ENCODE peak calls at places on chromosomes 6 and 20, in four cellular contexts. One of them, this sample, is unnamed.

GRCh38 chr6:105005446-105005845 is 48.5 kb downstream of the LIN28B start:
- DNase-seq in BE2C: no peak
- DNase-seq in vagina: no peak
- DNase-seq in psoas muscle: no peak
- DNase-seq in this sample: no peak

GRCh38 chr6:38495922-38496635 is 143.7 kb downstream of the BTBD9 start:
- DNase-seq in BE2C: no peak
- DNase-seq in vagina: no peak
- DNase-seq in psoas muscle: no peak
- DNase-seq in this sample: no peak

GRCh38 chr20:38588303-38588702 is 7.3 kb downstream of the ADIG start:
- DNase-seq in BE2C: no peak
- DNase-seq in vagina: no peak
- DNase-seq in psoas muscle: no peak
- DNase-seq in this sample: no peak

GRCh38 chr6:66897576-66897975 is 1190.5 kb upstream of the EYS start:
- DNase-seq in BE2C: peak; percentile 23
- DNase-seq in vagina: no peak
- DNase-seq in psoas muscle: no peak
- DNase-seq in this sample: no peak

GRCh38 chr6:151627689-151628444 is 134.1 kb downstream of the CCDC170 start:
- DNase-seq in BE2C: no peak
- DNase-seq in vagina: no peak
- DNase-seq in psoas muscle: no peak
- DNase-seq in this sample: no peak

GRCh38 chr6:113695506-113695905 is 161.6 kb upstream of the MARCKS start:
- DNase-seq in BE2C: no peak
- DNase-seq in vagina: no peak
- DNase-seq in psoas muscle: no peak
- DNase-seq in this sample: no peak

GRCh38 chr6:139416146-139416545 is 41.7 kb upstream of the CITED2 start:
- DNase-seq in BE2C: no peak
- DNase-seq in vagina: no peak
- DNase-seq in psoas muscle: no peak
- DNase-seq in this sample: no peak

GRCh38 chr20:41172296-41173140 is 35.2 kb downstream of the PLCG1 start:
- DNase-seq in BE2C: no peak
- DNase-seq in vagina: peak; percentile 91
- DNase-seq in psoas muscle: peak; percentile 59
- DNase-seq in this sample: peak; percentile 69

GRCh38 chr6:54217018-54217417 is 91.2 kb upstream of the TINAG start:
- DNase-seq in BE2C: no peak
- DNase-seq in vagina: no peak
- DNase-seq in psoas muscle: no peak
- DNase-seq in this sample: no peak

GRCh38 chr20:45489083-45489531 is 19.6 kb downstream of the WFDC2 start:
- DNase-seq in BE2C: no peak
- DNase-seq in vagina: no peak
- DNase-seq in psoas muscle: no peak
- DNase-seq in this sample: no peak

GRCh38 chr6:91633374-91634184 is 1046.7 kb upstream of the MAP3K7 start:
- DNase-seq in BE2C: peak; percentile 22
- DNase-seq in vagina: no peak
- DNase-seq in psoas muscle: no peak
- DNase-seq in this sample: no peak

GRCh38 chr6:5091646-5092045 is 6.5 kb downstream of the PPP1R3G start:
- DNase-seq in BE2C: no peak
- DNase-seq in vagina: no peak
- DNase-seq in psoas muscle: no peak
- DNase-seq in this sample: no peak

GRCh38 chr20:36353740-36354139 is 47.6 kb downstream of the DLGAP4 start:
- DNase-seq in BE2C: no peak
- DNase-seq in vagina: no peak
- DNase-seq in psoas muscle: no peak
- DNase-seq in this sample: no peak

GRCh38 chr6:123908813-123909212 is 105.1 kb downstream of the NKAIN2 start:
- DNase-seq in BE2C: no peak
- DNase-seq in vagina: no peak
- DNase-seq in psoas muscle: no peak
- DNase-seq in this sample: no peak
- H3K4me3 ChIP-seq in BE2C: no peak overlapping the region
- H3K4me3 ChIP-seq in vagina: no peak overlapping the region
- H3K4me3 ChIP-seq in psoas muscle: no peak overlapping the region
- H3K4me3 ChIP-seq in this sample: no peak overlapping the region

DNA sequence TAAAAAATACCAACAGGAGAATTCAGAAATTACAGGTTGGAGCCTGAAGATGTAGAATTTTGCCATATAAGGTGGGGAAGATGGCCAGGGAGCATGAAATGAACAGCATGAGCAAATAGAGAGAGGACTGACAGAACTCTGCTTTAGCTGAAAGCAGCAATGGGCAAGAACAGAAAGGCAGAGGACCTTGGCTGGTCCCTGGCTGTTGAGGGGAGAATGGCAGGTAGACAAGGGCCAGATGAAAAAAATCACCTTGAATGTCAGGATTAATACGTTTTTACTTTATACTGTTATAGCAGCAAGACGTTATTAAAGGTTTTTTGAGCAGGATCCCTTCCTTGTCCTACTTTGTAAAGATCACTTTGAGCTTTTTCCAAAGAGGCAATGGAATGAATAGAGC is 991 bp downstream of the PPIL1 start:
- DNase-seq in BE2C: no peak
- DNase-seq in vagina: no peak
- DNase-seq in psoas muscle: no peak
- DNase-seq in this sample: no peak
- TF ChIP-seq CTCF in BE2C: peak; percentile 51
- TF ChIP-seq CTCF in vagina: no peak
- TF ChIP-seq CTCF in psoas muscle: no peak
- TF ChIP-seq CTCF in this sample: no peak

GRCh38 chr6:108764580-108764950 is 83.7 kb upstream of the ARMC2 start:
- DNase-seq in BE2C: no peak
- DNase-seq in vagina: no peak
- DNase-seq in psoas muscle: no peak
- DNase-seq in this sample: no peak
- H3K4me1 ChIP-seq in BE2C: no peaks in the 10 kb centered on the region
- H3K4me1 ChIP-seq in vagina: no peaks in the 10 kb centered on the region
- H3K4me1 ChIP-seq in psoas muscle: peaks cover 22% of the 10 kb centered on the region
- H3K4me1 ChIP-seq in this sample: peaks cover 7% of the 10 kb centered on the region

DNA sequence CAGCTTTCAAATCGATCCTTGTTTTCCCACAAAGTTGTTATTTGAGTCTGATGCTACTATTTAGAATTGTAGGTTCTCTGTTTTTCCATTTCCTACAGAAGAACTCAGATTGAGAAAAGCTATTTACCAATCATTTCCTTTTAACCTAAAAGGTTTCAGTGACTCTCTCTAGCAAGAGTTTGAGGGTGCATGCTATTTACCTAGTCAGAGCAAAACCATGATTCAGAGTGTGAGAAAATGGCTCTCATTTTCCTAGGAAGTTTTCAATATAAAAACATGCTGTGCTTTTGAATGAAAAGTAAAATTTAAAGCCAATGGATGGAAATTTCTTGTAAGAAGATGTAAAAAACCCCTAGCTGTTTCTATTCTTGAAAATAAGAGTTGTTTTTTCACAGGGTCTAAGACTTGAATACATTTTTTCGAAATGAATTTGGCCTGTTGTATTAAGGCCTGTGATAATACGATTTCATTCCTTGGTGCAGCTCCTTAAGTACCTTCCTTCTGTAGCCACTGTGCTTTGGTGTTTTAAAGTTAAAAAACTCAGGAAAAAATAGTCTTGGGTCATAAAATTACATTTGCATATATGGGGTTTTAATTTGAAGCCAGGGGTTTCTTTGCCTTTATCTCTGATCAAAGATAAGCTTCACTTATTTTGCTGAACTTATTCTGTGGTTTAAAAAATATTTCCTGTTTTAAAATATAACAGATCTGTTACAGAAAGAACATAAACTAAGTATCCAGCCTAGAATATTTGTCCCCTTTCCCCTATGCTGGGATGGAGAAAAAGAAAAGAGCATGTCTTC is 18.0 kb upstream of the RSPH3 start:
- DNase-seq in BE2C: no peak
- DNase-seq in vagina: no peak
- DNase-seq in psoas muscle: no peak
- DNase-seq in this sample: no peak
- H3K4me3 ChIP-seq in BE2C: no peak overlapping the region
- H3K4me3 ChIP-seq in vagina: no peak overlapping the region
- H3K4me3 ChIP-seq in psoas muscle: no peak overlapping the region
- H3K4me3 ChIP-seq in this sample: no peak overlapping the region

GRCh38 chr20:49787371-49788357 is 25.0 kb upstream of the SLC9A8 start:
- DNase-seq in BE2C: no peak
- DNase-seq in vagina: no peak
- DNase-seq in psoas muscle: no peak
- DNase-seq in this sample: no peak

GRCh38 chr20:49785851-49786174 is 26.8 kb upstream of the SLC9A8 start:
- DNase-seq in BE2C: no peak
- DNase-seq in vagina: no peak
- DNase-seq in psoas muscle: no peak
- DNase-seq in this sample: no peak

GRCh38 chr20:49786226-49786625 is 26.4 kb upstream of the SLC9A8 start:
- DNase-seq in BE2C: no peak
- DNase-seq in vagina: no peak
- DNase-seq in psoas muscle: no peak
- DNase-seq in this sample: no peak

GRCh38 chr20:49785149-49785850 is 27.3 kb upstream of the SLC9A8 start:
- DNase-seq in BE2C: no peak
- DNase-seq in vagina: no peak
- DNase-seq in psoas muscle: no peak
- DNase-seq in this sample: no peak

GRCh38 chr20:49786671-49787370 is 25.8 kb upstream of the SLC9A8 start:
- DNase-seq in BE2C: no peak
- DNase-seq in vagina: no peak
- DNase-seq in psoas muscle: no peak
- DNase-seq in this sample: no peak
- TF ChIP-seq CTCF in BE2C: peak; percentile 47
- TF ChIP-seq CTCF in vagina: no peak
- TF ChIP-seq CTCF in psoas muscle: peak; percentile 19
- TF ChIP-seq CTCF in this sample: no peak

GRCh38 chr6:148465654-148466053 is 123.0 kb downstream of the SASH1 start:
- DNase-seq in BE2C: no peak
- DNase-seq in vagina: peak; percentile 52
- DNase-seq in psoas muscle: no peak
- DNase-seq in this sample: no peak
- H3K4me1 ChIP-seq in BE2C: no peaks in the 10 kb centered on the region
- H3K4me1 ChIP-seq in vagina: peaks cover 23% of the 10 kb centered on the region
- H3K4me1 ChIP-seq in psoas muscle: peaks cover 9% of the 10 kb centered on the region
- H3K4me1 ChIP-seq in this sample: peaks cover 24% of the 10 kb centered on the region

DNA sequence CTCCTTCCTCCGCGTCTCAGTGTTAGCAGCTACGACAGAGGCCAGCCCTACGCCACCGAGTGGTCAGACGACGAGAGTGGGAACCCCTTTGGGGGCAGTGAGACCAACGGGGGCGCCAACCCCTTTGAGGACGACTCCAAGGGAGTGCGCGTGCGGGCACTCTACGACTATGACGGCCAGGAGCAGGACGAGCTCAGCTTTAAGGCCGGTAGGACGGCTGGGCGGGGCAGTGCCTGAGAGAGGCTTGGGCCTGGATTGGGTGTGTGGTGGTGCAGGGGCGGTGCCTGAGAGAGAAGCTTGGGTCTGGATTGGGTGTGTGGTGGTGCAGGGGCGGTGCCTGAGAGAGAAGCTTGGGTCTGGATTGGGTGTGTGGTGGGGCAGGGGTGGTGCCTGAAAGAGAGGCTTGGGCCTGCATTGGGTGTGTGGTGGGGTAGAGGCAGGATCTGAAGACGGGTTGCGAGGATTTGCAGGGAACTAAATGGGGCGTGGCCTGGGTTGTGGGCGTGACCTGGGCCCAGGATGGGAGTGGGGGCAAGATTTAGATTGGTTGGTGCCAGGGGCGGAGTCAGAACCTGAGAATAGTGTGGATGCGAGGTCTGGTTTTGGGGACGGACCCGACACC is 24.4 kb downstream of the SPDEF start:
- DNase-seq in BE2C: peak; percentile 57
- DNase-seq in vagina: no peak
- DNase-seq in psoas muscle: peak; percentile 93
- DNase-seq in this sample: peak; percentile 52
- H3K4me3 ChIP-seq in BE2C: no peak overlapping the region
- H3K4me3 ChIP-seq in vagina: peak overlapping the region; percentile 24
- H3K4me3 ChIP-seq in psoas muscle: peak overlapping the region; percentile 47
- H3K4me3 ChIP-seq in this sample: peak overlapping the region; percentile 52

GRCh38 chr20:53493201-53493908 is 100.3 kb downstream of the ZNF217 start:
- DNase-seq in BE2C: no peak
- DNase-seq in vagina: peak; percentile 13
- DNase-seq in psoas muscle: no peak
- DNase-seq in this sample: no peak
- TF ChIP-seq CTCF in BE2C: peak; percentile 32
- TF ChIP-seq CTCF in vagina: no peak
- TF ChIP-seq CTCF in psoas muscle: peak; percentile 5
- TF ChIP-seq CTCF in this sample: no peak

GRCh38 chr20:1388253-1388652 is 4.6 kb downstream of the FKBP1A start:
- DNase-seq in BE2C: no peak
- DNase-seq in vagina: peak; percentile 60
- DNase-seq in psoas muscle: no peak
- DNase-seq in this sample: no peak
- H3K4me1 ChIP-seq in BE2C: no peaks in the 10 kb centered on the region
- H3K4me1 ChIP-seq in vagina: peaks cover 77% of the 10 kb centered on the region
- H3K4me1 ChIP-seq in psoas muscle: peaks cover 73% of the 10 kb centered on the region
- H3K4me1 ChIP-seq in this sample: peaks cover 41% of the 10 kb centered on the region